ENCODE peak calls at places on chromosomes 16 and 17, in six cellular contexts. Q is anterior cingulate cortex; G is memory B cell; C is H7; M is HuH-7; B is effector CD4-positive, alpha-beta T cell. P is an unnamed sample.

GRCh38 chr17:40314557-40314953 is 5.6 kb downstream of the RARA start:
- DNase-seq in Q (peak), G (no peak), C (peak), M (no peak), B (peak), P (no peak)

GRCh38 chr17:2123467-2124251 is 68.8 kb downstream of the HIC1 start:
- DNase-seq in Q (no peak), G (no peak), C (peak), M (no peak), B (no peak), P (no peak)

GRCh38 chr17:36183001-36183810 is 6.8 kb upstream of the TBC1D3B start:
- DNase-seq in Q (peak), G (no peak), C (peak), M (peak), B (no peak), P (peak)

GRCh38 chr17:28189667-28190066 is 129.3 kb upstream of the TMEM97 start:
- DNase-seq in Q (no peak), G (no peak), C (no peak), M (no peak), B (no peak), P (no peak)

GRCh38 chr17:3298260-3298659 is at the start of gene OR3A1:
- DNase-seq in Q (no peak), G (no peak), C (no peak), M (no peak), B (no peak), P (no peak)

GRCh38 chr16:78984887-78985464 is 615.6 kb downstream of the MAF start:
- DNase-seq in Q (no peak), G (no peak), C (no peak), M (peak), B (no peak), P (no peak)

GRCh38 chr16:60463986-60464385 is 1572.3 kb downstream of the CDH8 start:
- DNase-seq in Q (no peak), G (no peak), C (no peak), M (no peak), B (no peak), P (no peak)

GRCh38 chr16:85069171-85069570 is 41.6 kb downstream of the KIAA0513 start:
- DNase-seq in Q (no peak), G (no peak), C (no peak), M (no peak), B (no peak), P (no peak)

GRCh38 chr16:17194190-17194780 is 276.5 kb downstream of the XYLT1 start:
- DNase-seq in Q (peak), G (peak), C (peak), M (peak), B (peak), P (peak)

GRCh38 chr16:15951852-15952251 is 2.4 kb downstream of the ABCC1 start:
- DNase-seq in Q (no peak), G (no peak), C (no peak), M (no peak), B (no peak), P (no peak)

GRCh38 chr17:18920911-18921441 is 31.0 kb upstream of the SLC5A10 start:
- DNase-seq in Q (no peak), G (no peak), C (no peak), M (no peak), B (no peak), P (no peak)

GRCh38 chr16:83817022-83817421 is 9.2 kb downstream of the HSBP1 start:
- DNase-seq in Q (no peak), G (no peak), C (no peak), M (no peak), B (no peak), P (no peak)

GRCh38 chr16:29790949-29791844 is 646 bp downstream of the KIF22 start:
- DNase-seq in Q (no peak), G (no peak), C (no peak), M (no peak), B (no peak), P (no peak)

GRCh38 chr16:20867585-20867984 is 32.6 kb downstream of the DCUN1D3 start:
- DNase-seq in Q (no peak), G (no peak), C (no peak), M (no peak), B (no peak), P (no peak)

GRCh38 chr17:41617136-41617535 is 4.6 kb upstream of the KRT16 start:
- DNase-seq in Q (no peak), G (no peak), C (no peak), M (no peak), B (no peak), P (no peak)